ENCODE peak calls at places on chromosome 9, in eight cellular contexts. V is Calu3; I is NCI-H2081; T is T-helper 2 cell treated with Interferon-gamma antibody and Interleukin-4, amounts not matched to agents 5 μg/mL and 100 μg/mL, for 36 hours; O is retina; E is frontal cortex; L is tibial nerve; H is H54. R is an unnamed sample.

GRCh38 chr9:34589656-34590375 is at the start of gene CNTFR:
- DNase-seq in V (no peak), I (peak), T (no peak), O (peak), E (peak), L (no peak), H (no peak), R (no peak)

GRCh38 chr9:2623046-2623865 is 1.7 kb downstream of the VLDLR start:
- DNase-seq in V (peak), I (no peak), T (no peak), O (peak), E (peak), L (no peak), H (no peak), R (peak)

GRCh38 chr9:127778280-127779135 is at the start of gene SH2D3C:
- DNase-seq in V (no peak), I (no peak), T (no peak), O (no peak), E (no peak), L (no peak), H (no peak), R (no peak)

GRCh38 chr9:69675563-69675962 is 3.4 kb upstream of the APBA1 start:
- DNase-seq in V (no peak), I (no peak), T (no peak), O (no peak), E (no peak), L (no peak), H (no peak), R (no peak)

GRCh38 chr9:115015018-115015635 is 84.7 kb upstream of the TNFSF8 start:
- DNase-seq in V (peak), I (peak), T (no peak), O (no peak), E (no peak), L (no peak), H (peak), R (peak)

GRCh38 chr9:16138961-16139441 is 586.2 kb downstream of the CCDC171 start:
- DNase-seq in V (no peak), I (no peak), T (no peak), O (no peak), E (no peak), L (peak), H (no peak), R (no peak)

GRCh38 chr9:136665704-136666363 is 3.1 kb downstream of the EGFL7 start:
- DNase-seq in V (no peak), I (no peak), T (peak), O (no peak), E (no peak), L (no peak), H (peak), R (no peak)

GRCh38 chr9:33375841-33376321 is 26.5 kb downstream of the AQP7 start:
- DNase-seq in V (no peak), I (no peak), T (no peak), O (no peak), E (no peak), L (no peak), H (no peak), R (no peak)

GRCh38 chr9:91374939-91375338 is 13.2 kb upstream of the AUH start:
- DNase-seq in V (no peak), I (no peak), T (no peak), O (no peak), E (no peak), L (no peak), H (no peak), R (no peak)

GRCh38 chr9:110160163-110160562 is 47.8 kb downstream of the C9orf152 start:
- DNase-seq in V (no peak), I (no peak), T (no peak), O (no peak), E (no peak), L (no peak), H (no peak), R (no peak)

GRCh38 chr9:71814805-71815204 is 46.5 kb upstream of the CEMIP2 start:
- DNase-seq in V (no peak), I (no peak), T (no peak), O (no peak), E (no peak), L (no peak), H (no peak), R (no peak)

GRCh38 chr9:92962846-92963245 is 15.5 kb downstream of the FGD3 start:
- DNase-seq in V (no peak), I (no peak), T (no peak), O (no peak), E (no peak), L (no peak), H (no peak), R (no peak)

GRCh38 chr9:14768561-14769234 is 46.2 kb upstream of the CER1 start:
- DNase-seq in V (peak), I (peak), T (no peak), O (peak), E (no peak), L (peak), H (peak), R (peak)

GRCh38 chr9:126296687-126297086 is 29.9 kb upstream of the MVB12B start:
- DNase-seq in V (no peak), I (no peak), T (no peak), O (no peak), E (no peak), L (no peak), H (no peak), R (no peak)

GRCh38 chr9:135156525-135157510 is 69.3 kb downstream of the OLFM1 start:
- DNase-seq in V (peak), I (no peak), T (no peak), O (peak), E (no peak), L (peak), H (peak), R (peak)

GRCh38 chr9:93549636-93550035 is 26.7 kb upstream of the PHF2 start:
- DNase-seq in V (no peak), I (no peak), T (no peak), O (no peak), E (no peak), L (no peak), H (no peak), R (no peak)

GRCh38 chr9:114884787-114885452 is 45.5 kb downstream of the TNFSF8 start:
- DNase-seq in V (peak), I (no peak), T (no peak), O (no peak), E (no peak), L (no peak), H (no peak), R (peak)

GRCh38 chr9:26324787-26325186 is 567.8 kb downstream of the CAAP1 start:
- DNase-seq in V (no peak), I (no peak), T (no peak), O (peak), E (no peak), L (no peak), H (no peak), R (no peak)

GRCh38 chr9:21964925-21965385 is 29.2 kb downstream of the CDKN2A start:
- DNase-seq in V (peak), I (no peak), T (peak), O (peak), E (no peak), L (no peak), H (no peak), R (no peak)

R was measured in Caki2.